ENCODE peak calls at places on chromosome 7, in six cellular contexts. D is DND-41, I is right lobe of liver, R is breast epithelium, J is IMR-90, S is OCI-LY7. U is an unnamed sample.

GRCh38 chr7:30451539-30452277 is 26.9 kb downstream of the NOD1 start:
- DNase-seq in I (no peak), D (no peak), S (no peak), J (no peak), R (no peak), U (no peak)

GRCh38 chr7:46363688-46364087 is 442.6 kb upstream of the IGFBP3 start:
- DNase-seq in I (peak; percentile 27), S (no peak), R (no peak), J (no peak), D (no peak), U (no peak)

GRCh38 chr7:106346678-106347217 is 62.0 kb upstream of the NAMPT start:
- DNase-seq in R (no peak), D (peak; percentile 60), I (no peak), S (no peak), J (peak; percentile 97), U (no peak)

GRCh38 chr7:73870041-73870492 is 9.1 kb downstream of the TMEM270 start:
- DNase-seq in J (no peak), D (no peak), R (no peak), S (no peak), I (peak; percentile 80), U (no peak)

GRCh38 chr7:7761974-7762769 is 43.8 kb upstream of the RPA3 start:
- DNase-seq in D (peak; percentile 36), S (peak; percentile 26), R (no peak), I (no peak), J (peak; percentile 59), U (no peak)

GRCh38 chr7:130063036-130063435 is 7.3 kb upstream of the KLHDC10 start:
- DNase-seq in I (peak; percentile 49), J (peak; percentile 31), R (no peak), D (peak; percentile 72), S (peak; percentile 75), U (peak; percentile 75)

GRCh38 chr7:122303522-122303970 is 1.0 kb downstream of the FEZF1 start:
- DNase-seq in I (no peak), S (no peak), D (no peak), J (no peak), R (no peak), U (no peak)

GRCh38 chr7:30330134-30331111 is 46.0 kb downstream of the ZNRF2 start:
- DNase-seq in S (peak; percentile 71), J (peak; percentile 25), R (no peak), I (no peak), D (peak; percentile 51), U (no peak)

GRCh38 chr7:42192072-42192471 is 44.9 kb downstream of the GLI3 start:
- DNase-seq in S (no peak), D (no peak), R (no peak), I (no peak), J (no peak), U (no peak)

GRCh38 chr7:157717211-157718174 is 380.7 kb downstream of the DNAJB6 start:
- DNase-seq in J (no peak), I (no peak), S (no peak), D (no peak), R (peak; percentile 41), U (no peak)

GRCh38 chr7:90843467-90843866 is 247.3 kb downstream of the CDK14 start:
- DNase-seq in I (no peak), D (no peak), J (no peak), R (no peak), S (no peak), U (no peak)
- H3K4me3 ChIP-seq in I (no peak overlapping the region), D (no peak overlapping the region), J (no peak overlapping the region), R (no peak overlapping the region), S (no peak overlapping the region), U (no peak overlapping the region)

GRCh38 chr7:2573747-2574146 is 15.0 kb downstream of the IQCE start:
- DNase-seq in D (no peak), R (no peak), S (no peak), I (no peak), J (no peak), U (peak; percentile 31)
- H3K27ac ChIP-seq in D (no peak overlapping the region), R (no peak overlapping the region), S (no peak overlapping the region), I (no peak overlapping the region), J (no peak overlapping the region), U (no peak overlapping the region)

GRCh38 chr7:155490697-155491628 is 33.0 kb downstream of the EN2 start:
- DNase-seq in J (no peak), R (no peak), D (no peak), S (no peak), I (no peak), U (peak; percentile 82)
- H3K4me3 ChIP-seq in J (no peak overlapping the region), R (peak overlapping the region; percentile 33), D (no peak overlapping the region), S (no peak overlapping the region), I (no peak overlapping the region), U (peak overlapping the region; percentile 52)

DNA sequence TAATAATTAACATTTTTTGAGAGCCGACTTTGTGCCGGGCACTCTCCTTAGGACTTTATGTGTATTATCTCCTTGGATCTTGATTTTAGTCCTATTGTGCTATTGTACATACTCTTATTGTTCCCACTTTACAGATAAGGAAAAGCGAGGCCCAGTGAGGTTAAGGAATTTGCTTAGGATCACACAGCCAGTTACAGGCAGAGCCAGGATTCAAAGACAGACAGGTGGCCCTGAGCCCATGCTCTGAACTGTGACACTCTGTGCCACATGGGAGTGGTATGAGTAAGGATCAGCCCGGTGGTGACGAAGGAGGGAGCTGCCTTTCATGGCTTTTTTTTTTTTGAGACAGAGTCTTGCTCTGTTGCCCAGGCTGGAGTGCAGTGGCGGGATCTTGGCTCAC is 15.8 kb upstream of the GNA12 start:
- DNase-seq in S (no peak), I (no peak), D (no peak), J (no peak), R (no peak), U (no peak)
- H3K27ac ChIP-seq in S (no peak overlapping the region), I (no peak overlapping the region), D (no peak overlapping the region), J (no peak overlapping the region), R (peak overlapping the region; percentile 52), U (no peak overlapping the region)

DNA sequence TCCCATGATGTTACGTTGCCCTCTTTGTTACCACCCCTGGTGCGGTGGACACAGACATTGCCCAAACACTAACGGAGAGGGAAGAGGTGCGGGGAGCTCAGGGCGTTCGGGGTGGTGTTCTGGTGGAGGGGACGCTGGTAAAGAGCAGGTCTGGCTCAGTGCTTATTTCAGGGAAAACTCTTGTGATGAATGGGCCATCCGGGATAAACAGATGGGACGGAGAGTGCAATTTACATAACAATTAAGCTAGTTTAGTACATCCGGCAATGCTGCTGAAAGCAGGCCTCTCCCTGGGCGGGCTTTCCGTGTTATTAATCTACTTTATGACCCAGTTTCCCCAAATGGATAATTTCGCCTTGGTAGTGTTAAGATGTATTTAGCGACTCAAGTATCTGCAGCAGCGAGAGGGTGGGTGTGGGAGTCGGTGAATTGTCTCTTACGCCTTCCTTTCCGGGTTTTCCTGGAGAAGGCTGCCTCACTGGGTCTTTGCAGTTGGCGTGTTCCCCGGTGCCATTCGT is 25.1 kb downstream of the FOXK1 start:
- DNase-seq in I (no peak), J (no peak), R (no peak), D (no peak), S (no peak), U (no peak)
- H3K4me3 ChIP-seq in I (no peak overlapping the region), J (no peak overlapping the region), R (no peak overlapping the region), D (no peak overlapping the region), S (no peak overlapping the region), U (no peak overlapping the region)

DNA sequence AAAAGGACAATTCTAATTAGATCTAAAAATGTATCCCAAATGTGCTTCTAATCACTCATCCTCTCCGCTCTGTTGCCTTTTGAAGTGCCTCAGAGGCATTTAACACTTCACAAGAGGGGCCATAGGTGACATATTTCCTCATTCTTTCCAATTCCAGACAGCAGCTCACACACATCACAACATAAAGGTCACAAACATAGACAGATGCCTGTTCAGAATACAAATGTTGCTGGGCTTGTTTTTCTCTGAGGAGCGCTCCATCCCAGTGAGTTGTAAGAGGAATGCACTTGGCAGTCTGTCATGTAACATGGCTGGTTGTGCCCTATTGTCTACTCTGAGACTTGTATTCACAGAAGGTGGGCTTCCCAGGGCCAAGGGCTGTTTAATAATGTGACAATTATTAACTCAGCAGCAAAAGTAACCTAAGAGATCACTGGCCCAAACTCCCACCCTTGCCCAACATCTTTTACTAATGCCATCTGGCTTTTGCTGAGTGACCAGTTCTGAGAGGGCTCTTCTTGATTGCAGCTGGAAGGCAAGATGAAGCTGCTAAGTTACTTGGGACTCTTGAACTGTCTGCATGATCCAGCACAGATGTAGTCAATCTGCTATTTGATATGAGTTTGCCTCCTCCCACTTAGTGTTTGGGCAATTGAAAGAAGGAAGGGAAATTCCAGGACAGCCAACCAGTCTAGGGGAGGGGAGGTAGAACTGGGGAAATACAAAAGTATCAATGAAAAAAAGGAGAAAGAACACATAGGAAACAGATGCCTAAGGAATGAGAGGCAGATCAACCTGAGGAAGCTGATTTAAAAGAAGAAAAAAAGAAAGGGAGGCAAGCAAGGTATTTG is 13.6 kb downstream of the PON2 start:
- DNase-seq in J (peak; percentile 79), D (no peak), S (no peak), R (no peak), I (no peak), U (no peak)
- H3K27ac ChIP-seq in J (peak overlapping the region; percentile 42), D (no peak overlapping the region), S (no peak overlapping the region), R (no peak overlapping the region), I (peak overlapping the region; percentile 35), U (peak overlapping the region; percentile 17)

GRCh38 chr7:150343225-150343624 is 1.8 kb upstream of the RARRES2 start:
- DNase-seq in I (no peak), R (no peak), D (no peak), J (no peak), S (no peak), U (peak; percentile 12)

GRCh38 chr7:150340024-150340749 is 1.2 kb downstream of the RARRES2 start:
- DNase-seq in J (peak; percentile 42), S (no peak), I (peak; percentile 64), R (no peak), D (no peak), U (no peak)

GRCh38 chr7:150342119-150342405 is 633 bp upstream of the RARRES2 start:
- DNase-seq in S (no peak), R (no peak), J (no peak), D (no peak), I (no peak), U (peak; percentile 41)

GRCh38 chr7:150340875-150341262 is 560 bp downstream of the RARRES2 start:
- DNase-seq in D (no peak), R (no peak), S (no peak), I (no peak), J (no peak), U (peak; percentile 63)

DNA sequence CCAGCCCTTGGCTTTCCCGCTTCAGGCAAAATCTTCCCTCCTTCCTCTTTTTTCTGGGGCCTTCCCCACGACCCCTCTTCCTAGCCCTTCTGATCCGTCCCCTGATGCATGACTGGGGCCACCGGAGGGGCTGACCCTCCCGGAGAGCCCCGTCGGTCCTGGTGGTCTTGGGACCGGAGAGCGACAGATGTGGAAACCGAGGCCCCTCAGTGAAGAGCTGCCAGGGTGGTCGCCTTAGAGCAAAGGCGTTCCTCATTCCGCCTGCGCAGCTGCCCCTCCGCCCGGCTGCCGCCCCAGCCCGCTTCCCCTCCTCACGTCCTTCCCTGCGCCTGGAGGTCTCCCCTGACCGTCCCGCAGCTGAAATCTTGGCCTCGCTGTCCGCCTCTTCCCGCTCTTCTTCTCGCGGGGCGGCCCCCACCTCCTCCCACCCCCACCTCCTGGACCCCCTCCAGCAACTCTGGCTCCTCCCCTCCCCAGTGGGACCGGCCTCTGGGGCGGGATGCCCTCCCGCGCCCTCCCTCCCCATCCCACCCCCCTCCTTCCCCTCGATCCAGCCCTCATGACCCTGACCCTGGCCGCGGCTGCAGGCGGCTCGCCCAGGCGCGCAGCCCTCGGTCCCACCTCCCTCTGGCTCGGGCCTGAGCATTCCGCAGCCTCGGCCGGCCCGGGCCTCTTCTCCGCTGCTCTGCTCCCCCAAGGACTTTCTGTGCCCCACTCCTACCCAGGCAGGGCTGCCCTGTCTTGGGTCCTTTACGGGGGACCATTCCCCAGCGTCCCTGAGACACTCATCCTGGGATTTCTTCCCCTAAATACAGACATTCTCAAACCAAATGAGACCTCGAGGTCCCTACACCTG is at the start of gene RARRES2:
- DNase-seq in J (no peak), S (no peak), D (no peak), R (no peak), I (peak; percentile 87), U (peak; percentile 73)
- H3K4me3 ChIP-seq in J (peak within 1 kb of the TSS; percentile 14), S (no peak within 1 kb of the TSS), D (no peak within 1 kb of the TSS), R (peak within 1 kb of the TSS; percentile 49), I (peak within 1 kb of the TSS; percentile 78), U (peak within 1 kb of the TSS; percentile 58)

GRCh38 chr7:134421998-134422397 is 36.9 kb downstream of the AKR1B1 start:
- DNase-seq in R (no peak), S (no peak), J (no peak), D (no peak), I (no peak), U (no peak)
- H3K27ac ChIP-seq in R (no peak overlapping the region), S (no peak overlapping the region), J (no peak overlapping the region), D (no peak overlapping the region), I (no peak overlapping the region), U (no peak overlapping the region)